ENCODE peak calls at places on chromosomes 1 and 21, in six cellular contexts. Q, W, Z, M, E and U are unnamed samples. For H3K4me1, the result is how much of the 10 kb centered on the place peaks cover.

GRCh38 chr1:177310326-177310725 is 139.6 kb downstream of the BRINP2 start:
- DNase-seq in Z (no peak), M (no peak), Q (no peak), W (no peak), E (no peak), U (no peak)

GRCh38 chr1:117167402-117167801 is 43.3 kb downstream of the VTCN1 start:
- DNase-seq in Q (no peak), W (no peak), E (no peak), M (no peak), Z (no peak), U (no peak)

GRCh38 chr1:221904319-221904718 is 162.4 kb upstream of the DUSP10 start:
- DNase-seq in M (no peak), Z (no peak), E (no peak), W (no peak), Q (no peak), U (no peak)

GRCh38 chr1:233338102-233338501 is 10.6 kb downstream of the MAP3K21 start:
- DNase-seq in W (no peak), Z (no peak), E (no peak), Q (no peak), M (no peak), U (no peak)

GRCh38 chr1:87240661-87241285 is 87.9 kb upstream of the LMO4 start:
- DNase-seq in E (no peak), M (no peak), Z (no peak), Q (no peak), W (no peak), U (no peak)

GRCh38 chr1:185157599-185158469 is 867 bp downstream of the SWT1 start:
- DNase-seq in Q (peak), M (peak), W (peak), E (no peak), Z (peak), U (peak)

GRCh38 chr1:88662723-88663122 is 21.4 kb upstream of the PKN2 start:
- DNase-seq in E (no peak), Q (no peak), W (no peak), Z (no peak), M (no peak), U (peak)

GRCh38 chr1:243842978-243843490 is 7.0 kb downstream of the AKT3 start:
- DNase-seq in W (no peak), Q (no peak), E (no peak), M (peak), Z (peak), U (no peak)

GRCh38 chr1:2376261-2376741 is 15.1 kb downstream of the MORN1 start:
- DNase-seq in W (no peak), E (no peak), Z (no peak), M (no peak), Q (no peak), U (no peak)

GRCh38 chr1:177914603-177915002 is 55.3 kb downstream of the SEC16B start:
- DNase-seq in Q (no peak), M (no peak), W (no peak), Z (peak), E (no peak), U (no peak)

GRCh38 chr1:147700042-147700711 is 29.9 kb upstream of the ACP6 start:
- DNase-seq in Q (peak), E (peak), Z (peak), W (peak), M (peak), U (peak)

GRCh38 chr1:201537966-201538617 is 835 bp upstream of the NAV1 start:
- DNase-seq in E (no peak), M (no peak), Z (no peak), Q (no peak), W (peak), U (no peak)

GRCh38 chr1:67393240-67393639 is 37.0 kb downstream of the SERBP1 start:
- DNase-seq in M (no peak), Q (peak), Z (no peak), E (no peak), W (no peak), U (no peak)

GRCh38 chr1:236536540-236536939 is 12.8 kb downstream of the LGALS8 start:
- DNase-seq in E (no peak), M (no peak), W (no peak), Q (no peak), Z (no peak), U (no peak)

GRCh38 chr21:25573409-25574206 is 33.7 kb downstream of the MRPL39 start:
- DNase-seq in M (no peak), E (peak), Z (peak), W (no peak), Q (no peak), U (peak)

GRCh38 chr1:167077128-167077867 is 12.9 kb downstream of the GPA33 start:
- DNase-seq in M (no peak), W (no peak), Z (no peak), E (no peak), Q (no peak), U (peak)

GRCh38 chr1:40318970-40319621 is 2.0 kb upstream of the COL9A2 start:
- DNase-seq in Q (no peak), M (no peak), E (no peak), W (no peak), Z (no peak), U (no peak)

GRCh38 chr1:91569411-91570104 is 68.9 kb downstream of the CDC7 start:
- DNase-seq in E (no peak), M (peak), Q (peak), Z (peak), W (no peak), U (no peak)

DNA sequence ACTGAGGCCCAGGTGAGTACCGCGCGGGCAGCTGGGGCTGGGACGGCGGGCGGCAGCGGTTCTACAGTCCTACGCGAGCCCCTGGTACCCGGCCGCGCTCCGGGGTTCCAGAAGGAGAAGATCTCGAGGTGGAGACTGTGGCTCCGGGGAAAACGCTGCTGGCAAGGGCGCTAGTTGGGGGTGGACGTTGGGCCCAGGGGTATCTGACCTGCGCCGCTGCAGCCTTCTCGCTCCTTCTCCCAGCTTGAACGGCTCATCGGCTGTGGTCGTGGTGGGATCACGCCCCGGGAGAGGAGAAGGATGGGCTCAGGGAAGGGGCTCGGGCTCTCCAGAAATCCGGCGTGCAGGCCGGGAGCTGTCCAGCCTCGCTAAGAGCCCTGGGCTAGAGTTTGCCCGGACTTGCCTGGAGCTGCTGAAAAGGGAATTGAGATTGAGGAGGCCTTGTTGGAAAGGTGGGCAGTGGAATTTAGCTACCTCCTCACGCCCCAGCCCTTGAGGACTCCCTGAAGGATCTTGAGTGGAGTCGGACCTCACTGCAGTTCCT is 1.1 kb upstream of the POU3F1 start:
- DNase-seq in E (no peak), Z (peak), M (no peak), Q (peak), W (peak), U (no peak)
- H3K27ac ChIP-seq in E (no peak), Z (no peak), M (peak), Q (no peak), W (no peak), U (no peak)

GRCh38 chr1:66373072-66373685 is 160.8 kb upstream of the SGIP1 start:
- DNase-seq in E (no peak), Z (no peak), Q (no peak), M (no peak), W (no peak), U (no peak)
- H3K4me1 ChIP-seq in E (half or more), Z (under half), Q (under half), M (under half), W (under half), U (under half)

GRCh38 chr21:29130234-29130993 is at the start of gene MAP3K7CL:
- DNase-seq in Z (peak), E (no peak), W (no peak), Q (no peak), M (peak), U (no peak)
- H3K27ac ChIP-seq in Z (peak), E (no peak), W (no peak), Q (no peak), M (no peak), U (peak)

GRCh38 chr1:25705699-25706098 is 89.1 kb downstream of the MAN1C1 start:
- DNase-seq in Q (no peak), M (no peak), E (no peak), Z (no peak), W (no peak), U (no peak)
- H3K4me1 ChIP-seq in Q (half or more), M (half or more), E (under half), Z (under half), W (half or more), U (under half)

GRCh38 chr1:85279463-85280080 is 3.1 kb upstream of the BCL10 start:
- DNase-seq in Z (no peak), M (no peak), Q (no peak), E (no peak), W (no peak), U (no peak)
- H3K27ac ChIP-seq in Z (peak), M (peak), Q (peak), E (no peak), W (no peak), U (peak)

DNA sequence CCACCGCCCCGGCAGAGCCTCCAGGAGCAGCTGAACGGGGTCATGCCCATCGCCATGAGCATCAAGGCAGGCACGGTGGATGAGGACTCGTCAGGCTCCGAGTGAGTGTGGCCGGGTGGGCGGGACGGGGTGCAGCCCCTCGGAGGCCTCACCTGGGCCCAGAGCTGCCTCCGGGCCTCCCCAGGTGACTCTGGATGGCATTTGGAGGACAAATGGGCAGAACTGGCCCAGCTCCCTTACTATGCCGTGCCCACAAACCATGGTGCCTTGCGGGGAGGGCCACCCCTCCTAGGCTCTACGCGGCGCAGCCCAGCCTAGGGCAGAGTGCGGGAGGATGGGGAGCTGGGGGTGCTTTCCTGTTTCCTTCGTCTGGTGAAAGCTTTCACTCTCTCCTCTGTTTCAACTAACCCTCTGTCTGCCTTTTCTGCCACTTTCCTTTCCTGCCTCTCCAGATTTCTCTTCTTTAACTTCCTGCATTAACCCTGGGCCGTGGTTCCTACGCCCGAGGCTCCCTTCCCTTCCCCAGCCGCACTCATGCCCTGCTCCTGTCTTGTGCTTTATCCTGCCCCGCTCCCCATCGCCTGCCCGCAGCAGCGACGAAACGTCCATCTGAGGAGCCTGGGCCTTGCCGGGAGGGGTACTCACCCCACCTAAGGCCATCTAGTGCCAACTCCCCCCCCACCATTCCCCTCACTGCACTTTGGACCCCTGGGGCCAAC is 9.2 kb downstream of the PSRC1 start:
- DNase-seq in Z (no peak), E (no peak), M (no peak), W (no peak), Q (no peak), U (no peak)
- H3K4me1 ChIP-seq in Z (under half), E (under half), M (half or more), W (under half), Q (under half), U (under half)

DNA sequence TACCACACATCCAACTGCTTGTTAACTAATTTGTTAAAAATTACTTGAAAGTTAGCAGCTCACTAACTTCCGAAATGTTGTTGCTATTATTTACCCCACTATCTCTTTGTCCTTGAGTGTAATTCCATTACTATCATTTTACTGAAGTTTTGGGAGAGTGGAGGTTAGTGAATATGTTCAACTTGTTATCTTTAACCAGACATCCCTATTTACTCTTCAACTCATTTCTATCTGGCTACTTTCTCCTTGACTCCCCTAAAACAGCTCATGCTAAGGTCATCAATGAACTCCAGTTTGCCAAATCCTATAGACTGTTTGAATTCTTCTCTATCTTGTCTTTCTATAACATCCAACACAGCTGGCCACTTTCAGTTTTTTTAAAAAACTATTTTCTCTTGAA is 4.3 kb upstream of the C1orf116 start:
- DNase-seq in Z (no peak), M (no peak), E (no peak), Q (no peak), W (no peak), U (no peak)
- H3K27ac ChIP-seq in Z (no peak), M (no peak), E (no peak), Q (no peak), W (no peak), U (no peak)

GRCh38 chr1:151313501-151313900 is 13.7 kb downstream of the PI4KB start:
- DNase-seq in M (no peak), E (no peak), Z (no peak), Q (no peak), W (no peak), U (no peak)

GRCh38 chr1:151312439-151313225 is 14.6 kb downstream of the PI4KB start:
- DNase-seq in Z (peak), Q (no peak), W (no peak), E (no peak), M (no peak), U (no peak)

GRCh38 chr1:151318975-151319374 is 8.2 kb downstream of the PI4KB start:
- DNase-seq in W (no peak), Q (no peak), E (no peak), M (no peak), Z (no peak), U (no peak)

GRCh38 chr1:151314137-151314875 is 12.9 kb downstream of the PI4KB start:
- DNase-seq in M (peak), Z (peak), Q (no peak), E (no peak), W (no peak), U (no peak)

GRCh38 chr1:151315565-151316235 is 11.5 kb downstream of the PI4KB start:
- DNase-seq in Z (no peak), W (no peak), Q (no peak), M (no peak), E (no peak), U (no peak)
- H3K4me1 ChIP-seq in Z (under half), W (under half), Q (under half), M (half or more), E (under half), U (under half)